ENCODE peak calls at places on chromosomes 7 and 10, in seven cellular contexts. One of them, this sample, is unnamed. For H3K4me1 and H3K36me3, the result is how much of the 10 kb centered on the place peaks cover.

GRCh38 chr10:85921789-85922188 is 444.8 kb downstream of the GRID1 start:
- DNase-seq in breast epithelium: no peak
- DNase-seq in upper lobe of left lung: no peak
- DNase-seq in adrenal gland: no peak
- DNase-seq in left ventricle myocardium inferior: no peak
- DNase-seq in neural progenitor cell: no peak
- DNase-seq in gastrocnemius medialis: no peak
- DNase-seq in this sample: no peak

GRCh38 chr10:59234814-59235429 is 58.5 kb downstream of the PHYHIPL start:
- DNase-seq in gastrocnemius medialis: no peak
- DNase-seq in adrenal gland: no peak
- DNase-seq in left ventricle myocardium inferior: no peak
- DNase-seq in neural progenitor cell: peak
- DNase-seq in breast epithelium: no peak
- DNase-seq in upper lobe of left lung: no peak
- DNase-seq in this sample: no peak

GRCh38 chr10:113087082-113088029 is 137.3 kb downstream of the TCF7L2 start:
- DNase-seq in adrenal gland: no peak
- DNase-seq in left ventricle myocardium inferior: no peak
- DNase-seq in breast epithelium: no peak
- DNase-seq in upper lobe of left lung: no peak
- DNase-seq in neural progenitor cell: no peak
- DNase-seq in gastrocnemius medialis: peak
- DNase-seq in this sample: peak

GRCh38 chr7:18126274-18126673 is 98.6 kb upstream of the PRPS1L1 start:
- DNase-seq in left ventricle myocardium inferior: no peak
- DNase-seq in breast epithelium: no peak
- DNase-seq in gastrocnemius medialis: no peak
- DNase-seq in neural progenitor cell: no peak
- DNase-seq in upper lobe of left lung: no peak
- DNase-seq in adrenal gland: no peak
- DNase-seq in this sample: no peak

GRCh38 chr10:78307576-78307975 is 273.9 kb downstream of the RPS24 start:
- DNase-seq in left ventricle myocardium inferior: no peak
- DNase-seq in adrenal gland: no peak
- DNase-seq in gastrocnemius medialis: no peak
- DNase-seq in breast epithelium: no peak
- DNase-seq in upper lobe of left lung: no peak
- DNase-seq in neural progenitor cell: no peak
- DNase-seq in this sample: no peak

GRCh38 chr10:30553625-30554442 is 75.7 kb downstream of the LYZL2 start:
- DNase-seq in neural progenitor cell: peak
- DNase-seq in adrenal gland: peak
- DNase-seq in left ventricle myocardium inferior: peak
- DNase-seq in upper lobe of left lung: peak
- DNase-seq in breast epithelium: peak
- DNase-seq in gastrocnemius medialis: peak
- DNase-seq in this sample: peak

GRCh38 chr7:101542527-101543241 is 86.4 kb downstream of the MYL10 start:
- DNase-seq in gastrocnemius medialis: peak
- DNase-seq in neural progenitor cell: peak
- DNase-seq in left ventricle myocardium inferior: peak
- DNase-seq in adrenal gland: peak
- DNase-seq in upper lobe of left lung: no peak
- DNase-seq in breast epithelium: peak
- DNase-seq in this sample: peak

GRCh38 chr10:114683593-114683992 is 25.5 kb upstream of the ABLIM1 start:
- DNase-seq in adrenal gland: no peak
- DNase-seq in upper lobe of left lung: peak
- DNase-seq in left ventricle myocardium inferior: peak
- DNase-seq in gastrocnemius medialis: no peak
- DNase-seq in breast epithelium: no peak
- DNase-seq in neural progenitor cell: no peak
- DNase-seq in this sample: no peak

GRCh38 chr10:70598857-70599295 is 3.7 kb downstream of the PRF1 start:
- DNase-seq in adrenal gland: no peak
- DNase-seq in neural progenitor cell: no peak
- DNase-seq in breast epithelium: no peak
- DNase-seq in left ventricle myocardium inferior: no peak
- DNase-seq in gastrocnemius medialis: no peak
- DNase-seq in upper lobe of left lung: peak
- DNase-seq in this sample: no peak

GRCh38 chr7:25405736-25406135 is 177.4 kb upstream of the NPVF start:
- DNase-seq in upper lobe of left lung: no peak
- DNase-seq in neural progenitor cell: no peak
- DNase-seq in left ventricle myocardium inferior: no peak
- DNase-seq in breast epithelium: no peak
- DNase-seq in adrenal gland: no peak
- DNase-seq in gastrocnemius medialis: no peak
- DNase-seq in this sample: no peak

GRCh38 chr10:131981429-131982184 is at the start of gene BNIP3:
- DNase-seq in adrenal gland: peak
- DNase-seq in breast epithelium: peak
- DNase-seq in upper lobe of left lung: peak
- DNase-seq in gastrocnemius medialis: peak
- DNase-seq in neural progenitor cell: peak
- DNase-seq in left ventricle myocardium inferior: peak
- DNase-seq in this sample: peak

GRCh38 chr7:127256326-127256725 is 3.6 kb upstream of the GRM8 start:
- DNase-seq in upper lobe of left lung: no peak
- DNase-seq in breast epithelium: no peak
- DNase-seq in adrenal gland: no peak
- DNase-seq in gastrocnemius medialis: no peak
- DNase-seq in neural progenitor cell: no peak
- DNase-seq in left ventricle myocardium inferior: no peak
- DNase-seq in this sample: no peak

GRCh38 chr10:86688398-86688921 is 20.1 kb downstream of the LDB3 start:
- DNase-seq in left ventricle myocardium inferior: peak
- DNase-seq in adrenal gland: peak
- DNase-seq in upper lobe of left lung: no peak
- DNase-seq in gastrocnemius medialis: peak
- DNase-seq in neural progenitor cell: peak
- DNase-seq in breast epithelium: no peak
- DNase-seq in this sample: no peak

GRCh38 chr7:101728888-101729883 is 88.2 kb upstream of the CUX1 start:
- DNase-seq in gastrocnemius medialis: no peak
- DNase-seq in neural progenitor cell: no peak
- DNase-seq in adrenal gland: peak
- DNase-seq in upper lobe of left lung: no peak
- DNase-seq in left ventricle myocardium inferior: no peak
- DNase-seq in breast epithelium: no peak
- DNase-seq in this sample: peak

GRCh38 chr7:156954941-156955340 is 5.4 kb downstream of the NOM1 start:
- DNase-seq in gastrocnemius medialis: no peak
- DNase-seq in neural progenitor cell: no peak
- DNase-seq in breast epithelium: no peak
- DNase-seq in left ventricle myocardium inferior: no peak
- DNase-seq in adrenal gland: no peak
- DNase-seq in upper lobe of left lung: no peak
- DNase-seq in this sample: no peak

GRCh38 chr10:33248638-33249037 is 85.8 kb downstream of the NRP1 start:
- DNase-seq in breast epithelium: no peak
- DNase-seq in neural progenitor cell: no peak
- DNase-seq in adrenal gland: no peak
- DNase-seq in gastrocnemius medialis: no peak
- DNase-seq in upper lobe of left lung: no peak
- DNase-seq in left ventricle myocardium inferior: no peak
- DNase-seq in this sample: no peak

GRCh38 chr10:133616371-133617130 is 10.0 kb downstream of the FRG2B start:
- DNase-seq in left ventricle myocardium inferior: peak
- DNase-seq in neural progenitor cell: no peak
- DNase-seq in upper lobe of left lung: no peak
- DNase-seq in breast epithelium: no peak
- DNase-seq in gastrocnemius medialis: peak
- DNase-seq in adrenal gland: no peak
- DNase-seq in this sample: peak

GRCh38 chr10:125700355-125700911 is 17.5 kb upstream of the TEX36 start:
- DNase-seq in breast epithelium: no peak
- DNase-seq in left ventricle myocardium inferior: no peak
- DNase-seq in neural progenitor cell: no peak
- DNase-seq in gastrocnemius medialis: no peak
- DNase-seq in upper lobe of left lung: no peak
- DNase-seq in adrenal gland: no peak
- DNase-seq in this sample: no peak

GRCh38 chr7:14821757-14822480 is 80.6 kb downstream of the DGKB start:
- DNase-seq in left ventricle myocardium inferior: no peak
- DNase-seq in gastrocnemius medialis: no peak
- DNase-seq in upper lobe of left lung: no peak
- DNase-seq in breast epithelium: no peak
- DNase-seq in adrenal gland: no peak
- DNase-seq in neural progenitor cell: no peak
- DNase-seq in this sample: no peak

GRCh38 chr10:98217793-98218192 is 50.2 kb downstream of the LOXL4 start:
- DNase-seq in adrenal gland: no peak
- DNase-seq in left ventricle myocardium inferior: no peak
- DNase-seq in neural progenitor cell: no peak
- DNase-seq in gastrocnemius medialis: no peak
- DNase-seq in upper lobe of left lung: no peak
- DNase-seq in breast epithelium: no peak
- DNase-seq in this sample: no peak

GRCh38 chr10:76086571-76087260 is 655.3 kb downstream of the LRMDA start:
- DNase-seq in left ventricle myocardium inferior: no peak
- DNase-seq in adrenal gland: peak
- DNase-seq in gastrocnemius medialis: peak
- DNase-seq in breast epithelium: no peak
- DNase-seq in neural progenitor cell: peak
- DNase-seq in upper lobe of left lung: no peak
- DNase-seq in this sample: peak

GRCh38 chr10:124049484-124049883 is 43.9 kb downstream of the CHST15 start:
- DNase-seq in neural progenitor cell: no peak
- DNase-seq in upper lobe of left lung: no peak
- DNase-seq in breast epithelium: no peak
- DNase-seq in left ventricle myocardium inferior: no peak
- DNase-seq in gastrocnemius medialis: no peak
- DNase-seq in adrenal gland: no peak
- DNase-seq in this sample: no peak

GRCh38 chr7:42350801-42351200 is 113.8 kb upstream of the GLI3 start:
- DNase-seq in adrenal gland: no peak
- DNase-seq in left ventricle myocardium inferior: peak
- DNase-seq in breast epithelium: no peak
- DNase-seq in upper lobe of left lung: no peak
- DNase-seq in gastrocnemius medialis: no peak
- DNase-seq in neural progenitor cell: no peak
- DNase-seq in this sample: peak

GRCh38 chr10:102113956-102114857 is 6.0 kb downstream of the LDB1 start:
- DNase-seq in neural progenitor cell: peak
- DNase-seq in breast epithelium: no peak
- DNase-seq in left ventricle myocardium inferior: peak
- DNase-seq in gastrocnemius medialis: no peak
- DNase-seq in upper lobe of left lung: peak
- DNase-seq in adrenal gland: peak
- DNase-seq in this sample: peak

GRCh38 chr10:102115775-102116174 is 4.4 kb downstream of the LDB1 start:
- DNase-seq in neural progenitor cell: no peak
- DNase-seq in breast epithelium: no peak
- DNase-seq in upper lobe of left lung: no peak
- DNase-seq in gastrocnemius medialis: no peak
- DNase-seq in adrenal gland: no peak
- DNase-seq in left ventricle myocardium inferior: no peak
- DNase-seq in this sample: no peak

GRCh38 chr10:102113261-102113955 is 6.8 kb downstream of the LDB1 start:
- DNase-seq in neural progenitor cell: peak
- DNase-seq in left ventricle myocardium inferior: no peak
- DNase-seq in upper lobe of left lung: no peak
- DNase-seq in gastrocnemius medialis: no peak
- DNase-seq in breast epithelium: no peak
- DNase-seq in adrenal gland: no peak
- DNase-seq in this sample: no peak

GRCh38 chr10:102117391-102118159 is 2.6 kb downstream of the LDB1 start:
- DNase-seq in left ventricle myocardium inferior: peak
- DNase-seq in adrenal gland: peak
- DNase-seq in upper lobe of left lung: peak
- DNase-seq in breast epithelium: peak
- DNase-seq in gastrocnemius medialis: peak
- DNase-seq in neural progenitor cell: peak
- DNase-seq in this sample: peak

GRCh38 chr10:102114861-102115618 is 5.1 kb downstream of the LDB1 start:
- DNase-seq in left ventricle myocardium inferior: peak
- DNase-seq in breast epithelium: peak
- DNase-seq in adrenal gland: peak
- DNase-seq in neural progenitor cell: peak
- DNase-seq in gastrocnemius medialis: peak
- DNase-seq in upper lobe of left lung: peak
- DNase-seq in this sample: peak
- H3K4me1 ChIP-seq in left ventricle myocardium inferior: half or more
- H3K4me1 ChIP-seq in breast epithelium: under half
- H3K4me1 ChIP-seq in adrenal gland: half or more
- H3K4me1 ChIP-seq in neural progenitor cell: half or more
- H3K4me1 ChIP-seq in gastrocnemius medialis: half or more
- H3K4me1 ChIP-seq in upper lobe of left lung: half or more
- H3K4me1 ChIP-seq in this sample: under half

GRCh38 chr7:3154317-3154716 is 110.7 kb upstream of the CARD11 start:
- DNase-seq in breast epithelium: no peak
- DNase-seq in left ventricle myocardium inferior: no peak
- DNase-seq in upper lobe of left lung: no peak
- DNase-seq in neural progenitor cell: no peak
- DNase-seq in gastrocnemius medialis: no peak
- DNase-seq in adrenal gland: no peak
- DNase-seq in this sample: no peak
- TF ChIP-seq CTCF in breast epithelium: no peak
- TF ChIP-seq CTCF in left ventricle myocardium inferior: no peak
- TF ChIP-seq CTCF in upper lobe of left lung: no peak
- TF ChIP-seq CTCF in neural progenitor cell: no peak
- TF ChIP-seq CTCF in gastrocnemius medialis: no peak
- TF ChIP-seq CTCF in adrenal gland: no peak
- TF ChIP-seq CTCF in this sample: no peak

GRCh38 chr10:52464725-52465124 is 150.6 kb downstream of the DKK1 start:
- DNase-seq in neural progenitor cell: no peak
- DNase-seq in breast epithelium: no peak
- DNase-seq in upper lobe of left lung: no peak
- DNase-seq in left ventricle myocardium inferior: no peak
- DNase-seq in adrenal gland: no peak
- DNase-seq in gastrocnemius medialis: no peak
- DNase-seq in this sample: no peak
- H3K36me3 ChIP-seq in neural progenitor cell: under half
- H3K36me3 ChIP-seq in breast epithelium: under half
- H3K36me3 ChIP-seq in upper lobe of left lung: under half
- H3K36me3 ChIP-seq in left ventricle myocardium inferior: under half
- H3K36me3 ChIP-seq in adrenal gland: under half
- H3K36me3 ChIP-seq in gastrocnemius medialis: under half
- H3K36me3 ChIP-seq in this sample: under half

GRCh38 chr7:2180081-2180480 is 52.7 kb downstream of the MAD1L1 start:
- DNase-seq in adrenal gland: no peak
- DNase-seq in breast epithelium: no peak
- DNase-seq in upper lobe of left lung: no peak
- DNase-seq in left ventricle myocardium inferior: no peak
- DNase-seq in gastrocnemius medialis: no peak
- DNase-seq in neural progenitor cell: no peak
- DNase-seq in this sample: no peak
- H3K4me1 ChIP-seq in adrenal gland: under half
- H3K4me1 ChIP-seq in breast epithelium: under half
- H3K4me1 ChIP-seq in upper lobe of left lung: under half
- H3K4me1 ChIP-seq in left ventricle myocardium inferior: under half
- H3K4me1 ChIP-seq in gastrocnemius medialis: under half
- H3K4me1 ChIP-seq in neural progenitor cell: under half
- H3K4me1 ChIP-seq in this sample: under half

This sample was measured in mucosa of descending colon.